ENCODE peak calls at places on chromosomes 12 and 14, in six cellular contexts. V is GM20000, B is Calu3, C is foreskin fibroblast, Q is Peyer's patch, S is foreskin keratinocyte. T is an unnamed sample.

GRCh38 chr14:101083564-101084435 is 180.3 kb upstream of the RTL1 start:
- DNase-seq in V (no peak), B (no peak), C (no peak), Q (peak), S (no peak), T (no peak)

GRCh38 chr12:75848533-75848932 is 183.0 kb downstream of the PHLDA1 start:
- DNase-seq in V (no peak), B (no peak), C (no peak), Q (no peak), S (no peak), T (no peak)

GRCh38 chr12:117125275-117125613 is 26.0 kb upstream of the TESC start:
- DNase-seq in V (no peak), B (no peak), C (peak), Q (no peak), S (no peak), T (no peak)

GRCh38 chr14:34003691-34004090 is 52.8 kb upstream of the EGLN3 start:
- DNase-seq in V (no peak), B (no peak), C (no peak), Q (no peak), S (no peak), T (no peak)

GRCh38 chr14:61099221-61099835 is 118.3 kb downstream of the SLC38A6 start:
- DNase-seq in V (no peak), B (no peak), C (no peak), Q (no peak), S (no peak), T (no peak)

GRCh38 chr14:63480599-63480998 is 62.6 kb downstream of the PPP2R5E start:
- DNase-seq in V (no peak), B (no peak), C (no peak), Q (no peak), S (no peak), T (no peak)

GRCh38 chr14:104130974-104131651 is 7.3 kb upstream of the KIF26A start:
- DNase-seq in V (peak), B (peak), C (no peak), Q (peak), S (no peak), T (peak)

GRCh38 chr14:59190372-59190771 is 1.9 kb downstream of the DAAM1 start:
- DNase-seq in V (peak), B (peak), C (peak), Q (peak), S (no peak), T (peak)

GRCh38 chr12:13727707-13728147 is 253.7 kb downstream of the GRIN2B start:
- DNase-seq in V (no peak), B (no peak), C (no peak), Q (no peak), S (no peak), T (no peak)

GRCh38 chr14:20719777-20720176 is 25.9 kb upstream of the EDDM3A start:
- DNase-seq in V (no peak), B (peak), C (no peak), Q (no peak), S (no peak), T (no peak)

GRCh38 chr14:69755784-69756183 is 11.2 kb upstream of the SRSF5 start:
- DNase-seq in V (no peak), B (no peak), C (no peak), Q (peak), S (no peak), T (no peak)

GRCh38 chr14:105460616-105461015 is 14.0 kb upstream of the CRIP2 start:
- DNase-seq in V (no peak), B (no peak), C (no peak), Q (no peak), S (no peak), T (no peak)

GRCh38 chr14:47278233-47278842 is 397.1 kb downstream of the MDGA2 start:
- DNase-seq in V (peak), B (peak), C (no peak), Q (peak), S (no peak), T (peak)

GRCh38 chr12:105365231-105365630 is 34.7 kb downstream of the C12orf75 start:
- DNase-seq in V (no peak), B (no peak), C (no peak), Q (no peak), S (no peak), T (no peak)

GRCh38 chr14:22549981-22550670 is 38.9 kb downstream of the DAD1 start:
- DNase-seq in V (peak), B (no peak), C (no peak), Q (peak), S (no peak), T (peak)

GRCh38 chr12:111826982-111827381 is 15.0 kb upstream of the MAPKAPK5 start:
- DNase-seq in V (no peak), B (no peak), C (no peak), Q (no peak), S (no peak), T (no peak)

GRCh38 chr12:6764011-6764828 is 1.9 kb upstream of the PTMS start:
- DNase-seq in V (peak), B (peak), C (peak), Q (peak), S (peak), T (peak)

GRCh38 chr12:107914460-107914977 is 140.0 kb downstream of the ASCL4 start:
- DNase-seq in V (no peak), B (no peak), C (no peak), Q (no peak), S (no peak), T (no peak)

DNA sequence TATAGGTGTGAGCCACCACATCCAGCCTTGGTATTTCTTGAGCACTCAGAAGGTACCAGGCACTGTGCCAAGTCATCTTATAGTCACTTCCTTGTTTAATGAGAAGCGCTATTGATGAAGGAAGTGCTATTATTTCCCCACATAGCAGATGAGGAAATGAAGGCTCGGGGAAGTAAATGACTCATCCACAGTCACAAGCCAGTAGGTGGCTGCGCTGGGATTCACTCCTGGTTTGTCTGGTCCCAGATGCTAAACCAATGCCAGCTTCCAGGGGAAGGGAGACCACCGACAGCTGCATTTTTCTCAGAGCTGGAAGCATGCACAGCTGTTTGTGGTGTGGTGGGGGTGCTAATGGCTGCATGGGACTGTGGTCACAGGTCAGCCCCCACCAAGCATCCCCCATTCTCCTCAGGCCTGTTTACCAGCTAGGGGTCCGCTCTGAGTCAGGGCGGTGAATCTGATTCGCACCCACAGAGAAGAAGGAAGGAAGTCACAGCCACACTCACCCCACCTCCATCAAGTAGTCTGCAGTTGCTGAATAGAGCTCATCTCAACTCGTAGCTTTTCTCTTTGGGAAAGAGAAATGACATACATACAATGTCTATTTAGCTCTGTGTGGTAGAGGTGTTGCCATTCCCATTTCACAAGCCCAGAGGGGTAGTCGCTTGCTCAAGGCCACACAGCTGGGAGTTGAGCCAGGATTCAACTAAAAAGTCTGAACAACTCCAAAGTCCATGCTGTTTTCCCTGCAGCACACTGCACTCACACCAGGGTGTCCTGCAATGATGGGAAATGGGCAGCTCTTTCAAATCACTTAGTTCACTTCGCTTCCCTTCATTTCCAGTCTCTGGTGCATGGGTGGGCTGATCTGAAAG is 6.3 kb upstream of the LTBP2 start:
- DNase-seq in V (no peak), B (peak), C (peak), Q (peak), S (peak), T (no peak)
- TF ChIP-seq CTCF in V (no peak), B (no peak), C (no peak), Q (no peak), S (peak), T (no peak)

GRCh38 chr12:82765971-82766705 is 79.4 kb downstream of the TMTC2 start:
- DNase-seq in V (no peak), B (no peak), C (no peak), Q (no peak), S (no peak), T (no peak)
- TF ChIP-seq CTCF in V (no peak), B (no peak), C (no peak), Q (no peak), S (no peak), T (no peak)

GRCh38 chr12:17278946-17279345 is 673.0 kb upstream of the LMO3 start:
- DNase-seq in V (no peak), B (no peak), C (no peak), Q (no peak), S (no peak), T (no peak)
- TF ChIP-seq CTCF in V (no peak), B (no peak), C (no peak), Q (no peak), S (no peak), T (no peak)

GRCh38 chr12:27970391-27970980 is 2.0 kb downstream of the PTHLH start:
- DNase-seq in V (peak), B (no peak), C (no peak), Q (peak), S (peak), T (no peak)

GRCh38 chr12:27970981-27971489 is 1.5 kb downstream of the PTHLH start:
- DNase-seq in V (peak), B (no peak), C (no peak), Q (no peak), S (peak), T (no peak)

GRCh38 chr12:27969011-27969900 is 3.3 kb downstream of the PTHLH start:
- DNase-seq in V (peak), B (peak), C (no peak), Q (no peak), S (peak), T (no peak)

GRCh38 chr12:27971606-27972005 is 927 bp downstream of the PTHLH start:
- DNase-seq in V (peak), B (no peak), C (no peak), Q (no peak), S (no peak), T (no peak)

DNA sequence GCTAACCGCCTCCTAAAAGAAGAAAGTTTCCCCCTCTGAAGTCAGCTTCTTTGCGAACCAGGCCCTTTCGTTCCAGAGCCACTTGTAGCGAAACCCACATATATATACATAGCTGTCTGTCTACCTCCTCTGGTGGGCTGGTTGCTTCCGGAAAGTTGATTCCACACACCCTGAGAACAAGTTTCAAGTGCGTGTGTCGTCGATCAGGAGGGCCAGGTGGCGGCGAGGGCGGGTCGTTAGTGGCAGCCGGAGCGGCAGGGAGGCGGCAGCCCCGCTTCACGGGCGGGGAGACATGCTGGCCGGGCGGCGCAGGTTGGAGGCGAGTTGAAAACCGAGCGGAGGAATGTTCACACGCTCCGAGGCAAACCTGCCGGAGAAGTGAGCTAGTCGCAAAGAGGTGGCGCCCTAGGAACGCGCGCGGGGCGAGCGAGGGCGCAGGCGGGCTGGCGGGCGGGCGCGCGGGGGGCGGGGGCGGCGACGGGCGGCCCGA is 2.6 kb downstream of the PTHLH start:
- DNase-seq in V (peak), B (peak), C (no peak), Q (peak), S (peak), T (peak)
- TF ChIP-seq CTCF in V (no peak), B (no peak), C (no peak), Q (no peak), S (peak), T (peak)

DNA sequence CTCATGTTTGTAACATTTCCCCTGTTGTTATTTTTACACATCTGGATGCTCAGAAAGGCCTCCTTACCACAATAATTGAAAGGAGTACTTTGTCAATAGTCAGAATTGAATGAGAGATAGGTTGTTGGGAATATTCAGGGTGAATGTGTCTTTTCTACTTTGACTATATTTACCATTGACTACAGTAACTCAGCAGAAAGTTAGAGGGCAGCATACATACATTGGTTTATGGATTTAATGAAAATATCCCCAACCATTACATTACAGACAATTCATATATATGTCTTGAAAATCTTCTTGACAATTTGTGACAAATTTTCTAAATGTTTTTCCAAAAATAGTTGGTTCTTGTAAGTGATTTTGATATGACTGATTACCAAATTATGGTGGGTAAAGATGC is 97.7 kb downstream of the NTS start:
- DNase-seq in V (no peak), B (no peak), C (no peak), Q (no peak), S (no peak), T (no peak)
- TF ChIP-seq CTCF in V (no peak), B (no peak), C (no peak), Q (no peak), S (peak), T (no peak)

DNA sequence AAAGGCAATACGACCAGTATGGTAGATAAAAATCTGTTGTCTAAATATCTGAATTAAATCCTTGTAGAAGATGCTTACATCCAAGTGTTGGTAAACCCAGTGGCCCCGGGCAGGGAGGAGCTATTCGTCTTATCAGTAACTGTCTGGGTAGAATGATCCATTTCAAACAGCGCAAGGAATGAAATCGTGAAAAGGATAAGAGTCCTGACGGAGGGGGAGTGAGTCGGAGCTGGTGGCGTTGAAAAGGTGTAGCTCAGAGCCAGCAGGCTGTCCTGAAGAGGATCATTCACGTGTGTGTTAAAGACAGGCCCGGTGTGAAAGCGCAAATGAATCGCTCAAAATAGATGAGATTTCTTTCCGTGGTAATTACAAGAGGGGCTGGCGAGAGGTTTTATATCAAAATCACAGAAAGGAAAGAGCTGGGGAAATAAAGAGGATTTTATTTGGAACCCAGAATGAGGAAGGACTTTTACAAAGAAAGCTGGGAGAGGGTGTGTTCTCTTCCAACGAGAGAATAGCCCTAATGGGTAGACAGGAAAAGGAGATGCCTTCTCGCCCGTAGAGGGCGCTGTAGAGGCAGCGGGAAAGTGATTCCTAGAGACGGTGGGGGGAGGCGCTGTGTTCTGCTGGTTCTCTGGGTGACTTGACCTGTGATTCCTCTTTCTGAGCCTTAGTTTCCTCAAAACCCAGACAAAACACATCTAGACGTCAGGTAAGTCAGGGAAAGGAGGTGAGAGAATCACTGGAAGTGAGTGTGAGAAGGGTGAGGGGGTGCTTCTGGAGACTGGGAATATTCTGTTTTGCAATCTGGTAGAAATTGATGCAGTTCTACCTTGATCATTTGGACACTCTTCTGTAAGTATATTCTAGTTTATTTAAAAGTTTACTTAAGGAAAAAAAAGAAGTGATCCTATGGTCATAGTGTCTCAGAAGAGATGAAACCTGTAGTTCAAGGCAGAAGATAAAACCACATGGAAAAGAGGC is 39.3 kb downstream of the SRRM4 start:
- DNase-seq in V (peak), B (peak), C (no peak), Q (no peak), S (no peak), T (peak)
- TF ChIP-seq CTCF in V (peak), B (peak), C (no peak), Q (no peak), S (peak), T (peak)

DNA sequence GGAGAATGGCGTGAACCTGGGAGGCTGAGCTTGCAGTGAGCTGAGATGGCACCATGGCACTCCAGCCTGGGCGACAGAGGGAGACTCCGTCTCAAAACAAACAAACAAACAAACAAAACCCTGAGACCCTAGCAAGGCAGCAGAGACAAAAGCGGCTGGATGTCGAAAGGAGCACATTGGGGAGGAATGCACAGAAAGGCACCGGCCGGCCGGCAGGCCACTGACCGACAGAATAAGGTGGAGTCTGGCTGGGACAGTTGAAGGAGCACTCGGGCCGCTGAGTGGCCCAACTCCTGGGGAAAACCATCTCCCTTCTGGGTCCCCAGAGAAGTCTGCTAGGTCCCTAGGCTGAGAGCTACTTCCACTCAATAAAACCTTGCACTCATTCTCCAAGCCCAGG is 256.2 kb downstream of the KIF21A start:
- DNase-seq in V (no peak), B (no peak), C (no peak), Q (no peak), S (no peak), T (no peak)
- TF ChIP-seq CTCF in V (no peak), B (no peak), C (no peak), Q (no peak), S (no peak), T (no peak)

GRCh38 chr12:121823101-121823726 is 19.4 kb downstream of the SETD1B start:
- DNase-seq in V (no peak), B (no peak), C (no peak), Q (no peak), S (no peak), T (no peak)
- TF ChIP-seq CTCF in V (no peak), B (no peak), C (no peak), Q (no peak), S (peak), T (peak)

DNA sequence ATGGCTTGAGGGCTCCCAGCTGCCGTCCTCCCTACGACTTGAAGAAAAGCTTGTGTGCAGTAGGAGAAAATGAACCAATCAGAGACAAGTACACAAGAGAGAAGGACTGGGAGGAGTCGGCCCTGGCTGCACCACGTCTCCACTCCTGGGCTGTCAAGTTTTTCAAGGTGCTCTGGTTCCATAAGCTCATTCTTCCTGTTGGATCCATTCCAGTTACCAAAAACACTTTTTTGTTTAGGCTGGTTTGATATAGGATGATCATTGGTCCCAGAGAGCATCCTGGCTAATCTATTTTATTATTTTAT is 2.8 kb upstream of the A2ML1 start:
- DNase-seq in V (no peak), B (no peak), C (no peak), Q (no peak), S (no peak), T (no peak)
- TF ChIP-seq CTCF in V (no peak), B (no peak), C (no peak), Q (no peak), S (no peak), T (no peak)

T was measured in GM10248.